ENCODE peak calls at places on chromosomes 13 and 19, in six cellular contexts. D is A549, F is HepG2, C is GM12878, P is endothelial cell of umbilical vein, M is K562. T is an unnamed sample.

GRCh38 chr19:21474671-21475181 is 30.7 kb upstream of the ZNF429 start:
- DNase-seq in F (no peak), D (no peak), C (no peak), M (no peak), P (no peak), T (no peak)

GRCh38 chr13:110445183-110445582 is 116.3 kb downstream of the RAB20 start:
- DNase-seq in P (no peak), C (no peak), F (no peak), M (no peak), D (no peak), T (peak)

GRCh38 chr13:46377554-46377953 is 9.5 kb downstream of the RUBCNL start:
- DNase-seq in F (no peak), D (no peak), C (no peak), P (no peak), M (no peak), T (peak)

GRCh38 chr13:39870197-39870746 is 214.8 kb downstream of the COG6 start:
- DNase-seq in D (no peak), F (no peak), P (no peak), M (no peak), C (no peak), T (no peak)

GRCh38 chr19:29287061-29287460 is 74.1 kb upstream of the UQCRFS1 start:
- DNase-seq in M (no peak), P (no peak), D (no peak), C (no peak), F (no peak), T (no peak)

GRCh38 chr13:52399037-52399436 is 6.9 kb downstream of the THSD1 start:
- DNase-seq in F (no peak), D (no peak), P (no peak), C (no peak), M (no peak), T (no peak)

GRCh38 chr19:7748171-7748570 is 837 bp upstream of the CD209 start:
- DNase-seq in F (no peak), P (no peak), C (no peak), D (no peak), M (no peak), T (no peak)

GRCh38 chr19:43639507-43640423 is at the start of gene CADM4:
- DNase-seq in C (no peak), M (peak), P (no peak), D (no peak), F (no peak), T (peak)

GRCh38 chr13:43273362-43273761 is 250.0 kb downstream of the DNAJC15 start:
- DNase-seq in C (no peak), P (no peak), D (no peak), M (no peak), F (no peak), T (no peak)

GRCh38 chr19:51477343-51477742 is 996 bp upstream of the CEACAM18 start:
- DNase-seq in D (no peak), C (no peak), F (no peak), M (no peak), P (no peak), T (no peak)

GRCh38 chr19:51479531-51480331 is 1.4 kb downstream of the CEACAM18 start:
- DNase-seq in F (no peak), P (no peak), C (no peak), D (no peak), M (no peak), T (no peak)

GRCh38 chr19:51476164-51476563 is 2.2 kb upstream of the CEACAM18 start:
- DNase-seq in P (no peak), D (no peak), M (no peak), F (no peak), C (no peak), T (no peak)

GRCh38 chr19:51478381-51479285 is at the start of gene CEACAM18:
- DNase-seq in P (no peak), F (no peak), D (no peak), M (peak), C (no peak), T (no peak)

DNA sequence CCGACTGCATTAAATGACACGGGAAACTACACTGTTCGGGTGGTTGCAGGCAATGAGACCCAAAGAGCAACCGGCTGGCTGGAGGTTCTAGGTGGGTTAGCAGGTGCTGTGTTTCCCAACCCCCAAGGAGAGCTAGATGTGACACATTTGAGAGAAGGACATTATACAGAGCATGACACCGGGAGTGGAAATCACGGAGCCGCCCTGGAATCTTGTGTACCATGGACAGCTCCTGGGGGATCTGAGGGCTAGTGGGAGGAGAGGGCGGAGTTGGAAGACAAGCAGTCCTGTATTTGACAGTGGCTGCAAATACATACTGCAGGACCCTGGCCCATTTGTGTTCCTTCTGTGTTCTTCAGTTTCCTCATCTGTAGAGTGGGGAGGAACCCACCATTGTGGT is 2.3 kb downstream of the CEACAM18 start:
- DNase-seq in M (peak), F (peak), D (no peak), C (no peak), P (no peak), T (peak)
- TF ChIP-seq MYC in M (no peak), F (no peak), D (no peak), C (no peak), P (no peak), T (no peak)

DNA sequence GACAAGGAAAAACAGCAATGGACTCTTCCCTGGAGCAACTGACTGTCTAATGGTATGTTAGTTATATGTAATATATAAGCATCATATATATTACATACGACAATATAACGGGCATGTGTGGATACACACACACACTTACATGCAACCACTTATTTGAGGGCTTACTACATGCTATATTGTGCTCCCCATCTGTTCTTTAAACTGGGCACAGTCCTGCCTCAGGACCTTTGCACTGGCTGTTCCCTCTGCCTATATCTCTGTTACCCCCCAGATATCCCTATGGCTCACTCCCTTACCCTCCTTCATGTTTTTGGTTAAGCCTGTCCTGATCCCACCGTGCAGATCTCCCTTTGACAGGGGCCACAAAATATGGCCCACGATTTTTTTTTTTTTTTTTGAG is 10.2 kb downstream of the TICAM1 start:
- DNase-seq in M (no peak), P (no peak), C (no peak), F (no peak), D (no peak), T (no peak)
- TF ChIP-seq CTCF in M (no peak), P (no peak), C (no peak), F (no peak), D (no peak), T (no peak)

GRCh38 chr19:56141416-56141992 is 417 bp downstream of the ZNF444 start:
- DNase-seq in P (no peak), M (no peak), D (no peak), C (no peak), F (no peak), T (peak)

GRCh38 chr19:56139847-56140582 is 1.1 kb upstream of the ZNF444 start:
- DNase-seq in D (no peak), M (peak), F (no peak), C (no peak), P (no peak), T (peak)

GRCh38 chr19:56142087-56142787 is 1.1 kb downstream of the ZNF444 start:
- DNase-seq in P (no peak), F (peak), D (no peak), M (no peak), C (no peak), T (no peak)

GRCh38 chr19:56142897-56143434 is 1.9 kb downstream of the ZNF444 start:
- DNase-seq in M (no peak), P (no peak), F (no peak), C (no peak), D (no peak), T (no peak)

DNA sequence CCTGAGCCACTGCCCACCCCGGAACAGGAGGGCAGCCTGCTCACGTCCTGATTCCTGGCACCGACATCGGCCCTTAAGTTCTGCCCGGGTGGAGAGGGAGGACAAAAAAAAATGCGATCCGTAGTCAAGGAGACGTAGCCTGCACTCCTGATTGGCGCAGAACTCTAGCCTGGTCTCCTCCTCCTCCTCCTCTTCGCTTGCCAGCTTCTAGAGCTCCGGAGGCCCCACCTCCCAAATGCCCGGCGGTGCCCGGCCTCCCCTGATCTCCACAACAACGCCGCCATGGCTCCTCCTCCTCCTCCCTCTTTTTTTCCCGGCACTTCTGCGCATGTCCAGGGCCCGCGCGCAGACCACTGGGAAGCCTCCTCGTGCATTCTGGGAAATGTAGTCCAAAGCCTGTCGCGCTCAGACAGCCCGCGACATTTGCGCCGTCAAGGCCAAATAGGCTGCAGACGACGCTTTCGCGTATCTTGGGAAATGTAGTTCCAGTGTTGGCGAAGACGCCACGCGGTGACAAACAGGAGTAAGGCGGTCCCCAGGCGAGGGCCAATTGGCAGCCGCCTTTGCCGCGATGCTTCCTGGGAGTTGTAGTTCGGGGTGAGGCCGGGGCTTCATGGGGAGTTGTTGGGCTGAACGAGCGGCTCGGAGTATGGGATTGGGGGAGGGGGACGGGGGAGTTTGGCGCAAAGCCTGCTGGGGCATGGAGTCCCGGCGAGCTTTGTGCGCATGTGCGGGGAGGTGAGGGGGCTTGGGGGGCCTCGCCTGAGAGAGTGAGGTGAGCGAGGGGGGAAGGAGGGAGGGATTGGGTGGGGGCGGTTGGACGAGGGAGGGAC is at the start of gene ZNF444:
- DNase-seq in P (peak), M (peak), F (peak), D (peak), C (peak), T (peak)
- TF ChIP-seq POLR2A in P (peak), M (peak), F (no peak), D (peak), C (peak), T (no peak)

GRCh38 chr19:16445238-16446107 is 26.3 kb downstream of the EPS15L1 start:
- DNase-seq in M (no peak), F (peak), P (no peak), C (peak), D (no peak), T (peak)

GRCh38 chr19:16441661-16442071 is 30.1 kb downstream of the EPS15L1 start:
- DNase-seq in C (no peak), F (no peak), P (peak), D (peak), M (peak), T (peak)

GRCh38 chr19:16442386-16443276 is 29.1 kb downstream of the EPS15L1 start:
- DNase-seq in F (no peak), P (peak), M (no peak), C (no peak), D (no peak), T (no peak)

GRCh38 chr19:16446108-16447014 is 25.4 kb downstream of the EPS15L1 start:
- DNase-seq in D (no peak), C (peak), M (no peak), P (peak), F (no peak), T (no peak)

DNA sequence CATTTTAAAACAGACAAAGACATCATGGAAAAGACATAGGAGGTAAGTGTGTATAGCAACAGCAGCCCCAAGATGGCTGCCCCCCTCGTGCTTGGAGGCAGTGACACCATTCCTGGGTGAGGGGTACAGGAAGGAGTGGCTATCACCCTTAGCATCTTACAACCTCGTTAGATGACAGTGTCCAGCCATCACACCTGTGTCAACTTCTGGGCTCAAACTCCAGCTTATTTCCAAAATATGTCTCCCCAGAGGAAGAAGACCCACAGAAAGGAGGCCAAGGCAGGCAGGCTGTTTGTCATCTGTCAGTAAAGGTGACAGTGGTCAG is 27.5 kb downstream of the EPS15L1 start:
- DNase-seq in F (no peak), C (no peak), D (no peak), P (no peak), M (no peak), T (no peak)
- TF ChIP-seq MYC in F (no peak), C (no peak), D (no peak), P (no peak), M (no peak), T (no peak)

GRCh38 chr19:1170938-1171754 is 2.9 kb downstream of the SBNO2 start:
- DNase-seq in F (peak), D (no peak), M (no peak), P (no peak), C (no peak), T (no peak)

GRCh38 chr19:1169921-1170885 is 3.9 kb downstream of the SBNO2 start:
- DNase-seq in F (no peak), P (no peak), C (no peak), D (no peak), M (peak), T (no peak)

GRCh38 chr19:1168562-1168873 is 5.5 kb downstream of the SBNO2 start:
- DNase-seq in P (no peak), C (no peak), M (no peak), D (no peak), F (no peak), T (no peak)

GRCh38 chr19:1167687-1168561 is 6.1 kb downstream of the SBNO2 start:
- DNase-seq in D (no peak), P (no peak), M (no peak), C (no peak), F (no peak), T (no peak)

DNA sequence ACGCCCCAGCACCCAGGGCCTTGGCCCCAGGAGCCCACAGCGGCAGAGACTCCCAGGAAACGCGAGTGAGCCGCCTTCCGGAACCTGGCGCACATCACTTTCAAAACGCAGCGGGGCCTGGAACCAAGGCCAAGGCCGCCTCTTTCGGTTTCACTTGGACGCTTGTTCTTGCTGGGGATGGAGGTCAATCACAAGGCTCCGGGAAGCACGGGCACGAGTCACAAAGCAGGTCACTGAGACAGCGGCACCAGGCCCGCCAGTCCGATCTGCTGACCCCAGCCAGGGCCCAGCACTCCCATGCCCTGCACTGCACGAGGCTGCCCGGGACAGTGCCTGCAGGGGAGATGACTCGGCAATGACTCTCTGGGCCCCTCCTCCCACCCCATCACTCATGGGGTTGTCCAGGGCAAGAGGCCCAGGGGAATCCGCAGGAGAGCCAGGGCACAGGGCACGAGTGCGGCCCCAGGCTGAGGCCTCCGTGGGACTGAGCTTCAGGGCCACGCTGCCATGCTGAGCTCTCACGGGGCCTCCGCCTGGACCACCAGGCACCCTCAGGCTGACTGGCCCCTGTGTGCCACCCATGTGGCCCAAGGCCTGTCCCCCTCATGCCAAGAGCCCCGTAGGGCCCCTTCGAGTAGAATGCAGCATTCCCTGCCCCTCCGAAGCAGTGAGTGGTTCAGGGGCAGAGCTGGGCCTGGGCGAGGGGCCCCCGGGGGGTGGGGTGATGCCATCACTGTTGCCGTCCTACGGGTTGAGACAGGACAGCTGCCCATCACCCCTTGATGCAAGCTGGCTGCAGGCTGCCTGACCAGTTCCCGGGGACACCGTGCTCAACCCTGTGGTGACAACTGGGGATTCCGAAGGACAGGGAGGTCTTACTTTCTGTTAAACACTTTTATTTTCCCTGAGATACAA is 4.9 kb downstream of the SBNO2 start:
- DNase-seq in P (no peak), C (no peak), M (no peak), D (peak), F (peak), T (no peak)
- TF ChIP-seq CTCF in P (no peak), C (no peak), M (no peak), D (no peak), F (no peak), T (no peak)

GRCh38 chr19:13953021-13953531 is 767 bp downstream of the DCAF15 start:
- DNase-seq in C (no peak), D (peak), M (peak), F (no peak), P (peak), T (peak)
- TF ChIP-seq POLR2A in C (no peak), D (no peak), M (no peak), F (no peak), P (peak), T (no peak)

GRCh38 chr19:12611361-12611699 is 610 bp downstream of the ZNF791 start:
- DNase-seq in C (no peak), P (peak), F (peak), D (peak), M (peak), T (no peak)
- TF ChIP-seq MYC in C (no peak), P (no peak), F (no peak), D (no peak), M (no peak), T (no peak)

GRCh38 chr19:44893704-44894103 is 2.6 kb downstream of the TOMM40 start:
- DNase-seq in F (no peak), M (no peak), P (no peak), D (no peak), C (no peak), T (no peak)

GRCh38 chr19:44890366-44891015 is 563 bp upstream of the TOMM40 start:
- DNase-seq in C (peak), M (peak), F (peak), D (peak), P (peak), T (peak)

GRCh38 chr19:44892932-44893331 is 1.9 kb downstream of the TOMM40 start:
- DNase-seq in F (no peak), C (no peak), P (no peak), M (no peak), D (no peak), T (no peak)

GRCh38 chr19:44889830-44890365 is 1.2 kb upstream of the TOMM40 start:
- DNase-seq in M (no peak), F (peak), D (no peak), C (no peak), P (no peak), T (no peak)

DNA sequence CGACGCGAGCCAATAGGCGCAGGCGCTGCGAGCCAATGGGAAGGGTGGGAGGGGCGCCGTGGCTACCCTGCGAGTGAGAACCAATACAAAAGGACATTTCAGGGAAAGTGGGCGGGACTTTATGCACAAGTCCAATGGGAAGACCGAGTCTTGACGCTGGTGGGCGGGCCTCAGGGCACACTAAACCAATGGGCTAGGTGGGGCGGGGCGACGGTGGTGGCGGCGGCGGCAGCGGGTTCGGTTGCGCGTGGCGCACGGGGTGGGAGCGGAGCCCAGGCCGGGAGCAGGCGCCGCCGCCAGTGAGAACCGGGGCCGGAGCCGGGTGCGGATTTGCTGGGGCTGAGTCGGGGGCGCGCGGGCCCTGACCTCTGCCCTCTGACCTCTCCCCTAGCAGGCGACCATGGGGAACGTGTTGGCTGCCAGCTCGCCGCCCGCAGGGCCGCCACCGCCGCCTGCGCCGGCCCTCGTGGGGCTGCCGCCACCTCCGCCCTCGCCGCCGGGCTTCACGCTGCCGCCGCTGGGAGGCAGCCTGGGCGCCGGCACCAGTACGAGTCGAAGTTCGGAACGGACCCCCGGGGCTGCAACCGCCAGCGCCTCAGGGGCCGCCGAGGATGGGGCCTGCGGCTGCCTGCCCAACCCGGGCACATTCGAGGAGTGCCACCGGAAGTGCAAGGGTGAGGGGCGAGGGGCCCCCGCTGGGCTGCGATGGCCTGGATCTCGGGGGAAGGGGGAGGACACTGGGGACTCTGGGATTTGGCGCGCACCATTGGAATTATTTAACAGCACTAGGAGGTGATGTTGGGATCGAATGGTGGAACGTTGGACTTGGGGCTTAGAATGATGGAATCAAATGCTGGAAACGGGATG is at the start of gene TOMM40:
- DNase-seq in F (peak), C (no peak), M (no peak), P (no peak), D (peak), T (peak)
- TF ChIP-seq CTCF in F (peak), C (no peak), M (no peak), P (no peak), D (no peak), T (no peak)

T was measured in NB4.